ENCODE peak calls at places on chromosomes 5 and 9, in ten cellular contexts. G is cardiac muscle cell, M is Karpas-422, H is mammary epithelial cell, F is PC-3, K is iPS DF 6.9, B is heart right ventricle, A is neural progenitor cell, U is lung, R is mucosa of descending colon. P is an unnamed sample.

GRCh38 chr5:62886603-62887315 is 308.1 kb downstream of the LRRC70 start:
- DNase-seq in R (no peak), A (no peak), G (peak; percentile 55), B (no peak), U (no peak), K (no peak), M (no peak), H (no peak), F (no peak), P (no peak)

GRCh38 chr9:86854898-86855523 is 92.3 kb downstream of the GAS1 start:
- DNase-seq in K (peak; percentile 79), U (no peak), B (no peak), G (peak; percentile 94), A (peak; percentile 94), R (no peak), M (no peak), F (peak; percentile 18), H (peak; percentile 68), P (no peak)

GRCh38 chr9:114930063-114930812 is at the start of gene TNFSF8:
- DNase-seq in G (no peak), A (no peak), U (no peak), K (no peak), R (peak; percentile 62), B (no peak), H (no peak), F (no peak), M (peak; percentile 91), P (peak; percentile 35)

GRCh38 chr5:53089481-53089976 is 20.0 kb downstream of the MOCS2 start:
- DNase-seq in U (no peak), K (no peak), F (peak; percentile 16), M (peak; percentile 20), R (no peak), B (no peak), G (peak; percentile 12), H (no peak), A (no peak), P (no peak)

GRCh38 chr9:130298663-130299279 is 33.2 kb downstream of the HMCN2 start:
- DNase-seq in B (no peak), H (no peak), K (peak; percentile 41), M (peak; percentile 49), R (no peak), U (no peak), G (no peak), F (peak; percentile 19), A (peak; percentile 79), P (no peak)

GRCh38 chr5:44875661-44876250 is 67.0 kb downstream of the MRPS30 start:
- DNase-seq in H (peak; percentile 96), A (no peak), F (peak; percentile 98), R (no peak), G (no peak), U (no peak), B (no peak), K (no peak), M (no peak), P (no peak)

GRCh38 chr5:115838885-115839518 is 2.4 kb downstream of the ATG12 start:
- DNase-seq in G (peak; percentile 69), A (peak; percentile 58), U (no peak), R (no peak), H (peak; percentile 48), K (no peak), M (peak; percentile 91), F (peak; percentile 68), B (no peak), P (peak; percentile 8)

GRCh38 chr5:1010181-1010510 is 1.5 kb downstream of the NKD2 start:
- DNase-seq in K (no peak), H (no peak), B (no peak), U (no peak), M (no peak), R (no peak), F (peak; percentile 13), A (no peak), G (no peak), P (no peak)

GRCh38 chr9:128027166-128027539 is 40.0 kb downstream of the NAIF1 start:
- DNase-seq in B (no peak), U (no peak), K (no peak), H (no peak), A (no peak), M (no peak), G (peak; percentile 76), R (no peak), F (no peak), P (peak; percentile 17)

GRCh38 chr5:35857606-35858205 is 1.0 kb downstream of the IL7R start:
- DNase-seq in H (peak; percentile 91), U (no peak), F (peak; percentile 95), R (no peak), B (no peak), K (no peak), G (peak; percentile 62), M (no peak), A (no peak), P (no peak)

GRCh38 chr5:154818459-154819116 is 31.8 kb downstream of the FAXDC2 start:
- DNase-seq in G (no peak), B (no peak), F (no peak), M (no peak), R (no peak), A (no peak), H (no peak), K (no peak), U (no peak), P (no peak)

GRCh38 chr5:24177821-24178220 is 467.0 kb downstream of the CDH10 start:
- DNase-seq in R (no peak), M (no peak), U (no peak), H (no peak), A (no peak), K (no peak), F (no peak), G (no peak), B (no peak), P (no peak)

GRCh38 chr5:117486879-117487391 is 912.3 kb upstream of the SEMA6A start:
- DNase-seq in F (no peak), G (no peak), R (peak; percentile 50), B (no peak), A (no peak), K (no peak), H (no peak), M (no peak), U (no peak), P (peak; percentile 9)

GRCh38 chr5:93192107-93192506 is 388.9 kb downstream of the NR2F1-AS1 start:
- DNase-seq in B (no peak), A (no peak), K (no peak), R (no peak), H (peak; percentile 76), F (peak; percentile 93), M (no peak), U (no peak), G (peak; percentile 77), P (no peak)

GRCh38 chr5:34658023-34658422 is 1.9 kb downstream of the RAI14 start:
- DNase-seq in F (peak; percentile 35), G (peak; percentile 21), M (no peak), R (no peak), K (no peak), H (no peak), U (no peak), A (no peak), B (no peak), P (no peak)

GRCh38 chr5:99060306-99061261 is 131.8 kb upstream of the CHD1 start:
- DNase-seq in G (peak; percentile 78), R (peak; percentile 95), A (peak; percentile 71), F (peak; percentile 94), H (peak; percentile 55), U (peak; percentile 78), B (peak; percentile 70), M (peak; percentile 92), K (peak; percentile 43), P (peak; percentile 87)

GRCh38 chr9:134492281-134492691 is 149.3 kb upstream of the COL5A1 start:
- DNase-seq in F (no peak), R (peak; percentile 31), A (no peak), B (peak; percentile 63), U (peak; percentile 50), K (no peak), M (no peak), G (peak; percentile 98), H (no peak), P (no peak)

GRCh38 chr5:178143246-178143645 is 10.4 kb downstream of the NHP2 start:
- DNase-seq in U (no peak), H (no peak), M (no peak), F (no peak), B (no peak), G (no peak), A (no peak), R (no peak), K (no peak), P (no peak)
- H3K36me3 ChIP-seq in U (peaks cover 24% of the 10 kb centered on the region), H (peaks cover 7% of the 10 kb centered on the region), M (peaks cover 26% of the 10 kb centered on the region), F (peaks cover 37% of the 10 kb centered on the region), B (no peaks in the 10 kb centered on the region), G (peaks cover 35% of the 10 kb centered on the region), A (no peaks in the 10 kb centered on the region), R (peaks cover 4% of the 10 kb centered on the region), K (peaks cover 42% of the 10 kb centered on the region), P (peaks cover 23% of the 10 kb centered on the region)

DNA sequence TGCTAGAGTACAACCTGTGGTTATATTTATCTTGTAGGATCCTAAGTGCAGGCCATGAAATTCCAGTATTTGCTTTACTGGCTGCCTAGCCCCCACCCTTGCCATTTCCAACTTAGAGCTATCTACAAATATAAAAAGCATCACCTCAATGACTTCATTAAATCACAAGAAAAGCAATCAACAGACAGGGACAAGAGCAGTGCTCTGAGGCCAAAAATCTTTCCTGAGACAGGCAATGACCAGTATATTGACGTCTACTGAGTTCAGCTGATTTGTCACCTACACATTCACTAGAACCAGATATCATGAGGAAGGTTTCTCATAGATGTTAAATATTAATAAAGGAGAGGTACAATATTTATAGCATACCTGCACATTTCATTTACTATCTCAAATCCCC is 38.4 kb upstream of the CTNNAL1 start:
- DNase-seq in G (no peak), U (no peak), M (no peak), H (no peak), F (no peak), R (no peak), B (no peak), K (no peak), A (no peak), P (no peak)
- H3K36me3 ChIP-seq in G (peaks cover 33% of the 10 kb centered on the region), U (peaks cover 44% of the 10 kb centered on the region), M (peaks cover 63% of the 10 kb centered on the region), H (peaks cover 30% of the 10 kb centered on the region), F (peaks cover 19% of the 10 kb centered on the region), R (no peaks in the 10 kb centered on the region), B (no peaks in the 10 kb centered on the region), K (peaks cover 10% of the 10 kb centered on the region), A (peaks cover 30% of the 10 kb centered on the region), P (peaks cover 81% of the 10 kb centered on the region)

GRCh38 chr5:38013107-38013506 is 173.3 kb upstream of the GDNF start:
- DNase-seq in M (no peak), F (no peak), U (no peak), K (no peak), H (no peak), A (no peak), R (no peak), B (no peak), G (no peak), P (no peak)
- H3K36me3 ChIP-seq in M (no peaks in the 10 kb centered on the region), F (no peaks in the 10 kb centered on the region), U (no peaks in the 10 kb centered on the region), K (no peaks in the 10 kb centered on the region), H (no peaks in the 10 kb centered on the region), A (no peaks in the 10 kb centered on the region), R (no peaks in the 10 kb centered on the region), B (no peaks in the 10 kb centered on the region), G (no peaks in the 10 kb centered on the region), P (no peaks in the 10 kb centered on the region)

GRCh38 chr9:120456218-120456617 is 123.7 kb downstream of the CDK5RAP2 start:
- DNase-seq in G (no peak), U (no peak), F (no peak), K (no peak), B (no peak), M (no peak), A (no peak), R (no peak), H (no peak), P (no peak)
- H3K36me3 ChIP-seq in G (peaks cover 2% of the 10 kb centered on the region), U (peaks cover 20% of the 10 kb centered on the region), F (peaks cover 7% of the 10 kb centered on the region), K (peaks cover 5% of the 10 kb centered on the region), B (no peaks in the 10 kb centered on the region), M (peaks cover 10% of the 10 kb centered on the region), A (peaks cover 8% of the 10 kb centered on the region), R (no peaks in the 10 kb centered on the region), H (no peaks in the 10 kb centered on the region), P (peaks cover 26% of the 10 kb centered on the region)

GRCh38 chr5:140336388-140336787 is 10.0 kb downstream of the HBEGF start:
- DNase-seq in R (no peak), M (no peak), G (no peak), K (no peak), U (no peak), B (peak; percentile 38), A (no peak), F (no peak), H (no peak), P (no peak)
- H3K36me3 ChIP-seq in R (no peaks in the 10 kb centered on the region), M (no peaks in the 10 kb centered on the region), G (no peaks in the 10 kb centered on the region), K (no peaks in the 10 kb centered on the region), U (peaks cover 10% of the 10 kb centered on the region), B (no peaks in the 10 kb centered on the region), A (no peaks in the 10 kb centered on the region), F (peaks cover 69% of the 10 kb centered on the region), H (peaks cover 39% of the 10 kb centered on the region), P (no peaks in the 10 kb centered on the region)

P was measured in transverse colon.